ENCODE peak calls at places on chromosomes 1 and 21, in five cellular contexts. One of them, this sample, is unnamed.

GRCh38 chr1:7199077-7199779 is 414.0 kb downstream of the CAMTA1 start:
- DNase-seq in tibial artery: no peak
- DNase-seq in effector memory CD8-positive, alpha-beta T cell: no peak
- DNase-seq in activated CD8-positive, alpha-beta T cell treated with anti-CD3 and anti-CD28 coated beads for 36 hours: no peak
- DNase-seq in C1 segment of cervical spinal cord: no peak
- DNase-seq in this sample: no peak

GRCh38 chr21:34522284-34522683 is 10.3 kb upstream of the KCNE1 start:
- DNase-seq in tibial artery: no peak
- DNase-seq in effector memory CD8-positive, alpha-beta T cell: no peak
- DNase-seq in activated CD8-positive, alpha-beta T cell treated with anti-CD3 and anti-CD28 coated beads for 36 hours: no peak
- DNase-seq in C1 segment of cervical spinal cord: no peak
- DNase-seq in this sample: no peak

GRCh38 chr1:191160837-191161236 is 683.2 kb upstream of the BRINP3 start:
- DNase-seq in tibial artery: no peak
- DNase-seq in effector memory CD8-positive, alpha-beta T cell: no peak
- DNase-seq in activated CD8-positive, alpha-beta T cell treated with anti-CD3 and anti-CD28 coated beads for 36 hours: no peak
- DNase-seq in C1 segment of cervical spinal cord: no peak
- DNase-seq in this sample: no peak

GRCh38 chr21:45098867-45099266 is 24.5 kb downstream of the ADARB1 start:
- DNase-seq in tibial artery: no peak
- DNase-seq in effector memory CD8-positive, alpha-beta T cell: no peak
- DNase-seq in activated CD8-positive, alpha-beta T cell treated with anti-CD3 and anti-CD28 coated beads for 36 hours: no peak
- DNase-seq in C1 segment of cervical spinal cord: no peak
- DNase-seq in this sample: no peak

GRCh38 chr1:171226757-171227370 is 21.4 kb upstream of the FMO1 start:
- DNase-seq in tibial artery: no peak
- DNase-seq in effector memory CD8-positive, alpha-beta T cell: no peak
- DNase-seq in activated CD8-positive, alpha-beta T cell treated with anti-CD3 and anti-CD28 coated beads for 36 hours: peak
- DNase-seq in C1 segment of cervical spinal cord: no peak
- DNase-seq in this sample: no peak

GRCh38 chr1:31745898-31746668 is 18.1 kb downstream of the ADGRB2 start:
- DNase-seq in tibial artery: no peak
- DNase-seq in effector memory CD8-positive, alpha-beta T cell: no peak
- DNase-seq in activated CD8-positive, alpha-beta T cell treated with anti-CD3 and anti-CD28 coated beads for 36 hours: no peak
- DNase-seq in C1 segment of cervical spinal cord: no peak
- DNase-seq in this sample: no peak

GRCh38 chr1:205169248-205169647 is 42.3 kb downstream of the DSTYK start:
- DNase-seq in tibial artery: no peak
- DNase-seq in effector memory CD8-positive, alpha-beta T cell: no peak
- DNase-seq in activated CD8-positive, alpha-beta T cell treated with anti-CD3 and anti-CD28 coated beads for 36 hours: no peak
- DNase-seq in C1 segment of cervical spinal cord: no peak
- DNase-seq in this sample: no peak

GRCh38 chr1:12080156-12080555 is 17.1 kb downstream of the TNFRSF8 start:
- DNase-seq in tibial artery: no peak
- DNase-seq in effector memory CD8-positive, alpha-beta T cell: no peak
- DNase-seq in activated CD8-positive, alpha-beta T cell treated with anti-CD3 and anti-CD28 coated beads for 36 hours: no peak
- DNase-seq in C1 segment of cervical spinal cord: no peak
- DNase-seq in this sample: no peak

GRCh38 chr21:41677671-41678015 is 89.2 kb downstream of the RIPK4 start:
- DNase-seq in tibial artery: no peak
- DNase-seq in effector memory CD8-positive, alpha-beta T cell: no peak
- DNase-seq in activated CD8-positive, alpha-beta T cell treated with anti-CD3 and anti-CD28 coated beads for 36 hours: no peak
- DNase-seq in C1 segment of cervical spinal cord: no peak
- DNase-seq in this sample: no peak

GRCh38 chr21:32858628-32859027 is 87.1 kb upstream of the PAXBP1 start:
- DNase-seq in tibial artery: no peak
- DNase-seq in effector memory CD8-positive, alpha-beta T cell: no peak
- DNase-seq in activated CD8-positive, alpha-beta T cell treated with anti-CD3 and anti-CD28 coated beads for 36 hours: no peak
- DNase-seq in C1 segment of cervical spinal cord: no peak
- DNase-seq in this sample: no peak

GRCh38 chr1:205595435-205595834 is 36.4 kb downstream of the ELK4 start:
- DNase-seq in tibial artery: no peak
- DNase-seq in effector memory CD8-positive, alpha-beta T cell: no peak
- DNase-seq in activated CD8-positive, alpha-beta T cell treated with anti-CD3 and anti-CD28 coated beads for 36 hours: no peak
- DNase-seq in C1 segment of cervical spinal cord: no peak
- DNase-seq in this sample: no peak

GRCh38 chr1:156752843-156753486 is 1.5 kb upstream of the HDGF start:
- DNase-seq in tibial artery: no peak
- DNase-seq in effector memory CD8-positive, alpha-beta T cell: no peak
- DNase-seq in activated CD8-positive, alpha-beta T cell treated with anti-CD3 and anti-CD28 coated beads for 36 hours: no peak
- DNase-seq in C1 segment of cervical spinal cord: no peak
- DNase-seq in this sample: no peak

GRCh38 chr1:183871568-183871967 is 66.6 kb downstream of the RGL1 start:
- DNase-seq in tibial artery: no peak
- DNase-seq in effector memory CD8-positive, alpha-beta T cell: no peak
- DNase-seq in activated CD8-positive, alpha-beta T cell treated with anti-CD3 and anti-CD28 coated beads for 36 hours: no peak
- DNase-seq in C1 segment of cervical spinal cord: no peak
- DNase-seq in this sample: no peak

GRCh38 chr1:19735419-19736127 is 64.1 kb downstream of the TMCO4 start:
- DNase-seq in tibial artery: peak
- DNase-seq in effector memory CD8-positive, alpha-beta T cell: no peak
- DNase-seq in activated CD8-positive, alpha-beta T cell treated with anti-CD3 and anti-CD28 coated beads for 36 hours: no peak
- DNase-seq in C1 segment of cervical spinal cord: no peak
- DNase-seq in this sample: peak

GRCh38 chr1:93346472-93346991 is 825 bp downstream of the DR1 start:
- DNase-seq in tibial artery: peak
- DNase-seq in effector memory CD8-positive, alpha-beta T cell: peak
- DNase-seq in activated CD8-positive, alpha-beta T cell treated with anti-CD3 and anti-CD28 coated beads for 36 hours: peak
- DNase-seq in C1 segment of cervical spinal cord: peak
- DNase-seq in this sample: no peak

GRCh38 chr1:53477626-53478025 is 18.4 kb downstream of the DMRTB1 start:
- DNase-seq in tibial artery: no peak
- DNase-seq in effector memory CD8-positive, alpha-beta T cell: no peak
- DNase-seq in activated CD8-positive, alpha-beta T cell treated with anti-CD3 and anti-CD28 coated beads for 36 hours: no peak
- DNase-seq in C1 segment of cervical spinal cord: no peak
- DNase-seq in this sample: no peak

GRCh38 chr21:45129231-45129923 is 55.0 kb downstream of the ADARB1 start:
- DNase-seq in tibial artery: no peak
- DNase-seq in effector memory CD8-positive, alpha-beta T cell: no peak
- DNase-seq in activated CD8-positive, alpha-beta T cell treated with anti-CD3 and anti-CD28 coated beads for 36 hours: no peak
- DNase-seq in C1 segment of cervical spinal cord: no peak
- DNase-seq in this sample: no peak

GRCh38 chr1:197140123-197140522 is 6.3 kb downstream of the ASPM start:
- DNase-seq in tibial artery: no peak
- DNase-seq in effector memory CD8-positive, alpha-beta T cell: no peak
- DNase-seq in activated CD8-positive, alpha-beta T cell treated with anti-CD3 and anti-CD28 coated beads for 36 hours: no peak
- DNase-seq in C1 segment of cervical spinal cord: no peak
- DNase-seq in this sample: no peak

GRCh38 chr1:23899070-23899469 is 14.1 kb downstream of the CNR2 start:
- DNase-seq in tibial artery: no peak
- DNase-seq in effector memory CD8-positive, alpha-beta T cell: no peak
- DNase-seq in activated CD8-positive, alpha-beta T cell treated with anti-CD3 and anti-CD28 coated beads for 36 hours: peak
- DNase-seq in C1 segment of cervical spinal cord: no peak
- DNase-seq in this sample: no peak

GRCh38 chr1:218431476-218431875 is 86.3 kb downstream of the TGFB2 start:
- DNase-seq in tibial artery: no peak
- DNase-seq in effector memory CD8-positive, alpha-beta T cell: no peak
- DNase-seq in activated CD8-positive, alpha-beta T cell treated with anti-CD3 and anti-CD28 coated beads for 36 hours: no peak
- DNase-seq in C1 segment of cervical spinal cord: no peak
- DNase-seq in this sample: no peak

GRCh38 chr1:38567401-38567800 is 292.2 kb downstream of the RRAGC start:
- DNase-seq in tibial artery: no peak
- DNase-seq in effector memory CD8-positive, alpha-beta T cell: no peak
- DNase-seq in activated CD8-positive, alpha-beta T cell treated with anti-CD3 and anti-CD28 coated beads for 36 hours: no peak
- DNase-seq in C1 segment of cervical spinal cord: no peak
- DNase-seq in this sample: no peak

GRCh38 chr1:184061396-184062003 is 10.0 kb downstream of the TSEN15 start:
- DNase-seq in tibial artery: no peak
- DNase-seq in effector memory CD8-positive, alpha-beta T cell: no peak
- DNase-seq in activated CD8-positive, alpha-beta T cell treated with anti-CD3 and anti-CD28 coated beads for 36 hours: no peak
- DNase-seq in C1 segment of cervical spinal cord: no peak
- DNase-seq in this sample: no peak